ENCODE peak calls at places on chromosomes 16 and 17, in five cellular contexts. T, N, O, X and U are unnamed samples.

GRCh38 chr17:2337811-2338657 is 733 bp downstream of the SGSM2 start:
- DNase-seq in T (no peak), N (no peak), O (peak), X (peak), U (no peak)

GRCh38 chr16:28981517-28981916 is 3.3 kb upstream of the LAT start:
- DNase-seq in T (no peak), N (no peak), O (peak), X (no peak), U (no peak)

GRCh38 chr17:45440161-45440859 is 7.6 kb upstream of the ARHGAP27 start:
- DNase-seq in T (peak), N (no peak), O (peak), X (no peak), U (no peak)

GRCh38 chr17:13952252-13952721 is 117.0 kb upstream of the COX10 start:
- DNase-seq in T (no peak), N (no peak), O (no peak), X (no peak), U (no peak)

GRCh38 chr16:27235938-27236245 is 32.6 kb downstream of the KDM8 start:
- DNase-seq in T (no peak), N (no peak), O (no peak), X (no peak), U (no peak)

GRCh38 chr17:50169881-50170459 is 4.2 kb downstream of the SGCA start:
- DNase-seq in T (no peak), N (no peak), O (no peak), X (no peak), U (no peak)

GRCh38 chr16:15949210-15950166 is at the start of gene ABCC1:
- DNase-seq in T (no peak), N (no peak), O (peak), X (peak), U (no peak)

GRCh38 chr17:50352693-50353599 is 7.0 kb downstream of the XYLT2 start:
- DNase-seq in T (no peak), N (no peak), O (no peak), X (no peak), U (no peak)

GRCh38 chr17:50361561-50362480 is 11.2 kb downstream of the MRPL27 start:
- DNase-seq in T (peak), N (no peak), O (peak), X (peak), U (no peak)

GRCh38 chr16:51549836-51550235 is 398.8 kb upstream of the SALL1 start:
- DNase-seq in T (no peak), N (no peak), O (peak), X (no peak), U (no peak)

GRCh38 chr17:47012457-47012856 is 33.4 kb upstream of the RPRML start:
- DNase-seq in T (no peak), N (no peak), O (no peak), X (no peak), U (no peak)

GRCh38 chr17:37770631-37771518 is 26.0 kb upstream of the HNF1B start:
- DNase-seq in T (no peak), N (no peak), O (peak), X (peak), U (no peak)

GRCh38 chr17:75619506-75620431 is 13.5 kb upstream of the SMIM5 start:
- DNase-seq in T (no peak), N (no peak), O (peak), X (peak), U (no peak)

GRCh38 chr17:38395090-38395489 is 33.2 kb upstream of the ARHGAP23 start:
- DNase-seq in T (no peak), N (no peak), O (no peak), X (no peak), U (no peak)

GRCh38 chr17:29930399-29931010 is 477 bp upstream of the SSH2 start:
- DNase-seq in T (no peak), N (no peak), O (no peak), X (no peak), U (no peak)

GRCh38 chr17:42287305-42288077 is 807 bp upstream of the STAT5A start:
- DNase-seq in T (peak), N (no peak), O (peak), X (no peak), U (no peak)

GRCh38 chr17:78185981-78186688 is 717 bp downstream of the TK1 start:
- DNase-seq in T (no peak), N (no peak), O (peak), X (peak), U (no peak)

GRCh38 chr17:80908776-80909175 is 82.9 kb upstream of the CHMP6 start:
- DNase-seq in T (no peak), N (no peak), O (no peak), X (no peak), U (no peak)

GRCh38 chr17:15456972-15457722 is 10.3 kb downstream of the CDRT4 start:
- DNase-seq in T (no peak), N (peak), O (peak), X (peak), U (peak)

GRCh38 chr17:82943751-82944150 is 103.9 kb upstream of the ZNF750 start:
- DNase-seq in T (peak), N (no peak), O (no peak), X (no peak), U (no peak)

GRCh38 chr17:40937384-40937819 is at the start of gene KRT23:
- DNase-seq in T (no peak), N (no peak), O (no peak), X (no peak), U (no peak)

GRCh38 chr17:68057531-68057952 is 22.0 kb downstream of the KPNA2 start:
- DNase-seq in T (no peak), N (no peak), O (peak), X (no peak), U (no peak)

GRCh38 chr17:17926840-17927449 is 45.3 kb downstream of the TOM1L2 start:
- DNase-seq in T (no peak), N (no peak), O (no peak), X (no peak), U (no peak)

GRCh38 chr17:2750721-2751120 is 1.3 kb upstream of the CCDC92B start:
- DNase-seq in T (no peak), N (no peak), O (no peak), X (no peak), U (no peak)

GRCh38 chr17:67082110-67082509 is 37.8 kb downstream of the CACNG1 start:
- DNase-seq in T (no peak), N (no peak), O (no peak), X (no peak), U (no peak)

GRCh38 chr17:35117984-35118383 is 1.7 kb downstream of the RAD51D start:
- DNase-seq in T (no peak), N (no peak), O (peak), X (no peak), U (no peak)

GRCh38 chr17:42819939-42820535 is 4.0 kb downstream of the BECN1 start:
- DNase-seq in T (no peak), N (no peak), O (peak), X (peak), U (no peak)